ENCODE peak calls at places on chromosomes 6 and 20, in six cellular contexts. W is H4; J is Calu3; Y is CD8-positive, alpha-beta memory T cell; F is GDM1; A is NCI-H524 treated with DMSO at 0.1 percent for 48 hours. E is an unnamed sample.
A peak's percentile ranks its signal among the peaks of the same experiment; 100 is the strongest.

GRCh38 chr6:37952027-37952426 is 132.5 kb downstream of the ZFAND3 start:
- DNase-seq in W (no peak), Y (no peak), A (no peak), J (no peak), F (no peak), E (no peak)

GRCh38 chr20:19073584-19074198 is 138.8 kb upstream of the SLC24A3 start:
- DNase-seq in J (no peak), Y (no peak), A (peak; percentile 16), F (no peak), W (no peak), E (no peak)

GRCh38 chr6:164378330-164378729 is 931.1 kb downstream of the C6orf118 start:
- DNase-seq in F (no peak), J (no peak), Y (no peak), A (no peak), W (no peak), E (no peak)

GRCh38 chr20:45341939-45342862 is 6.0 kb downstream of the SDC4 start:
- DNase-seq in J (peak; percentile 80), F (no peak), Y (no peak), W (peak; percentile 81), A (no peak), E (no peak)

GRCh38 chr20:47785900-47786762 is 850 bp upstream of the SULF2 start:
- DNase-seq in A (peak; percentile 86), W (peak; percentile 78), F (no peak), J (peak; percentile 91), Y (no peak), E (peak; percentile 48)

GRCh38 chr6:90413867-90414266 is 117.2 kb upstream of the BACH2 start:
- DNase-seq in Y (peak; percentile 84), J (no peak), A (peak; percentile 43), W (no peak), F (no peak), E (no peak)

GRCh38 chr6:120230008-120230407 is 880.4 kb upstream of the MAN1A1 start:
- DNase-seq in J (no peak), W (no peak), Y (no peak), A (no peak), F (no peak), E (no peak)

GRCh38 chr6:163892814-163893561 is 478.5 kb downstream of the QKI start:
- DNase-seq in J (no peak), W (no peak), A (peak; percentile 97), Y (no peak), F (no peak), E (no peak)

GRCh38 chr6:13195826-13196225 is 132.5 kb downstream of the TBC1D7 start:
- DNase-seq in J (no peak), F (no peak), Y (no peak), A (no peak), W (no peak), E (no peak)

GRCh38 chr6:143457563-143458359 is 7.2 kb downstream of the PEX3 start:
- DNase-seq in Y (no peak), F (no peak), A (no peak), W (no peak), J (no peak), E (no peak)

E was measured in pulmonary artery endothelial cell.